ENCODE peak calls at places on chromosomes 12 and 14, in eight cellular contexts. P is breast epithelium, K is Calu3, D is endothelial cell, S is fibroblast of villous mesenchyme, Y is RWPE1, C is IMR-90, T is GM12878. U is an unnamed sample.

GRCh38 chr12:126337556-126337955 is 1272.3 kb downstream of the AACS start:
- DNase-seq in P (no peak), K (no peak), D (no peak), S (peak), Y (peak), C (no peak), T (no peak), U (peak)

GRCh38 chr12:81617915-81618314 is 141.2 kb downstream of the PPFIA2 start:
- DNase-seq in P (no peak), K (no peak), D (no peak), S (peak), Y (no peak), C (no peak), T (no peak), U (no peak)

GRCh38 chr14:51014086-51014485 is 69.8 kb upstream of the PYGL start:
- DNase-seq in P (no peak), K (no peak), D (no peak), S (peak), Y (no peak), C (peak), T (no peak), U (peak)

GRCh38 chr12:66156654-66157053 is 13.1 kb downstream of the TMBIM4 start:
- DNase-seq in P (no peak), K (no peak), D (no peak), S (peak), Y (no peak), C (peak), T (no peak), U (peak)

GRCh38 chr14:73888971-73889370 is 2.3 kb downstream of the ZNF410 start:
- DNase-seq in P (no peak), K (no peak), D (no peak), S (peak), Y (peak), C (peak), T (no peak), U (no peak)

GRCh38 chr14:68857671-68858070 is 64.8 kb upstream of the ZFP36L1 start:
- DNase-seq in P (no peak), K (no peak), D (no peak), S (no peak), Y (no peak), C (no peak), T (no peak), U (no peak)

GRCh38 chr14:75184447-75184846 is 8.0 kb upstream of the TMED10 start:
- DNase-seq in P (no peak), K (no peak), D (no peak), S (peak), Y (no peak), C (peak), T (peak), U (no peak)

GRCh38 chr12:116164263-116164817 is 113.2 kb downstream of the MED13L start:
- DNase-seq in P (no peak), K (no peak), D (no peak), S (peak), Y (no peak), C (peak), T (no peak), U (no peak)

GRCh38 chr12:59699408-59700144 is 103.7 kb downstream of the SLC16A7 start:
- DNase-seq in P (no peak), K (no peak), D (no peak), S (peak), Y (peak), C (peak), T (no peak), U (peak)

GRCh38 chr14:96699666-96700065 is 97.5 kb upstream of the VRK1 start:
- DNase-seq in P (no peak), K (no peak), D (no peak), S (no peak), Y (no peak), C (no peak), T (no peak), U (no peak)

GRCh38 chr12:94832780-94833760 is 170.4 kb downstream of the NDUFA12 start:
- DNase-seq in P (no peak), K (no peak), D (no peak), S (peak), Y (no peak), C (peak), T (no peak), U (peak)

GRCh38 chr14:100067971-100068959 is 3.0 kb downstream of the EVL start:
- DNase-seq in P (peak), K (peak), D (no peak), S (peak), Y (peak), C (peak), T (peak), U (peak)

GRCh38 chr14:77808250-77808649 is 8.3 kb downstream of the ADCK1 start:
- DNase-seq in P (no peak), K (no peak), D (no peak), S (no peak), Y (no peak), C (no peak), T (no peak), U (no peak)

GRCh38 chr14:64060199-64060545 is 207.4 kb downstream of the SYNE2 start:
- DNase-seq in P (no peak), K (no peak), D (no peak), S (no peak), Y (peak), C (no peak), T (no peak), U (no peak)
- TF ChIP-seq CTCF in P (no peak), K (no peak), D (no peak), S (no peak), Y (no peak), C (no peak), T (no peak), U (no peak)

GRCh38 chr14:72644758-72645489 is 249.0 kb downstream of the DPF3 start:
- DNase-seq in P (no peak), K (no peak), D (no peak), S (no peak), Y (no peak), C (peak), T (no peak), U (no peak)
- TF ChIP-seq CTCF in P (no peak), K (no peak), D (no peak), S (no peak), Y (no peak), C (no peak), T (peak), U (peak)

DNA sequence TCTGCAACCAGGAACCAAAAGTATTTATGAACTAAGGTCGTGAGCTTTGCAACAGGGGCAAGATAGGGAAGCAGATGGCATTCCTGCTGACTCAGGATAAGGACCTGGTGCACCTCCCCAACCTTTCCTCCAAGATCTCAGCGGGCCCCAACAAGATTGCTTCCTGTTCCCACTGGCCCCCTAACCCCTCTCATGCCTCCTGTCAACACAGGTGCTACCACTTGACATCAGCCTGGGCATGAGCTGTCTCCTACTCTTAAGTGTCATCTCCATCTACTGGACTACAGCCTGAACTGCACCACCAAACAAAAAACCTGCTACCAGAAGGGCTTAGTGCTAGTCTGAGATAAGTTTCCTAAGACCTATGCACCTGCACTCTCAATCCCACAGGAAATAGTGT is 32.7 kb downstream of the MED6 start:
- DNase-seq in P (no peak), K (peak), D (peak), S (peak), Y (peak), C (peak), T (no peak), U (peak)
- TF ChIP-seq CTCF in P (no peak), K (peak), D (peak), S (peak), Y (no peak), C (peak), T (peak), U (peak)

DNA sequence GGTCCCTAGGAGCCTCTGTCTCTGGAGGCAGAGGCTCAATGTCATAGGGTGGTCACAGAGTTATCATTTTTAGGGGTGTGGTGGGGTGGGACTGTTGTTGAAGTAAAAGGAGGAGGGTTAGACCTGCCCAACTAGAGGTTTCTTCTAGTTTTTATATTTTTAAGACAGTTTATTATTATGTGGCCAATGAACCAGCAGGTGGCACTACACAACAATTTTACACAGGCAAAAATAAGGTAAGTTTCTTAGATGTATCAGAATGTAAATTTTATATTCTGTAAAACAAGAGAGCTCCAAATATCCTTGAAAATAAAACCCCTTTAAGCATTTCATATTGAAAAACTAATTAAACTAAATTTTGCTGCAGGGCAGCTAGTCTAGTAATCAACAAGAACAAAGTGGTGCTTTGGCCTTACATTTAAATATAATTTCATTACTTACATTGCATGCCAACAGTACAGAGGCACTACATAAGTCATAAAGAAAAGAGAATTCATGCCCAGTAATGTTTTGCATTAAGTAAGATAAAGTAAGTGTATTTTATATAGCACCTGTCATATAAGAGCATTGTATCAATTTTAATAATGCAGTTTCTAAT is 22.2 kb upstream of the OVCH1 start:
- DNase-seq in P (no peak), K (peak), D (peak), S (peak), Y (peak), C (peak), T (no peak), U (peak)
- TF ChIP-seq CTCF in P (peak), K (peak), D (peak), S (peak), Y (peak), C (peak), T (peak), U (peak)

GRCh38 chr12:21697829-21698630 is 40.4 kb upstream of the LDHB start:
- DNase-seq in P (no peak), K (no peak), D (no peak), S (peak), Y (no peak), C (peak), T (no peak), U (peak)
- TF ChIP-seq CTCF in P (peak), K (peak), D (peak), S (peak), Y (peak), C (peak), T (peak), U (peak)

U was measured in fibroblast of pulmonary artery.